ENCODE peak calls at places on chromosomes 12 and 14, in seven cellular contexts. F is heart right ventricle, U is fibroblast of lung, M is psoas muscle, T is epithelial cell of esophagus, E is colonic mucosa, B is foreskin fibroblast. O is an unnamed sample.

GRCh38 chr12:9869307-9870161 is at the start of gene CLEC2B:
- DNase-seq in F (peak), U (peak), M (no peak), T (peak), E (no peak), B (peak), O (peak)

GRCh38 chr12:90974286-90974685 is 19.3 kb upstream of the CCER1 start:
- DNase-seq in F (no peak), U (no peak), M (no peak), T (peak), E (no peak), B (peak), O (no peak)

GRCh38 chr14:23320584-23321571 is at the start of gene PABPN1:
- DNase-seq in F (peak), U (peak), M (peak), T (peak), E (peak), B (peak), O (peak)

GRCh38 chr12:50132505-50133135 is 20.6 kb downstream of the COX14 start:
- DNase-seq in F (no peak), U (no peak), M (no peak), T (peak), E (no peak), B (no peak), O (peak)

GRCh38 chr12:69298947-69299346 is 49.2 kb upstream of the LYZ start:
- DNase-seq in F (no peak), U (no peak), M (no peak), T (peak), E (no peak), B (no peak), O (no peak)

GRCh38 chr14:30607156-30607780 is 14.9 kb upstream of the SCFD1 start:
- DNase-seq in F (no peak), U (no peak), M (no peak), T (peak), E (no peak), B (no peak), O (no peak)

GRCh38 chr12:41108032-41108431 is 80.1 kb upstream of the PDZRN4 start:
- DNase-seq in F (no peak), U (no peak), M (no peak), T (no peak), E (no peak), B (no peak), O (no peak)

GRCh38 chr14:104389326-104390220 is 190.0 kb upstream of the C14orf180 start:
- DNase-seq in F (no peak), U (no peak), M (peak), T (no peak), E (no peak), B (no peak), O (peak)

GRCh38 chr12:42270596-42270995 is 32.5 kb upstream of the YAF2 start:
- DNase-seq in F (no peak), U (no peak), M (no peak), T (no peak), E (no peak), B (peak), O (no peak)

GRCh38 chr14:76810953-76811400 is 1.7 kb downstream of the ANGEL1 start:
- DNase-seq in F (no peak), U (peak), M (no peak), T (peak), E (peak), B (peak), O (peak)

GRCh38 chr14:91105673-91106072 is 8.2 kb upstream of the DGLUCY start:
- DNase-seq in F (no peak), U (peak), M (no peak), T (peak), E (no peak), B (no peak), O (no peak)

GRCh38 chr12:60421741-60422140 is 825.9 kb downstream of the SLC16A7 start:
- DNase-seq in F (no peak), U (peak), M (no peak), T (peak), E (no peak), B (peak), O (no peak)

GRCh38 chr12:57795354-57795753 is 12.8 kb downstream of the TSFM start:
- DNase-seq in F (no peak), U (no peak), M (no peak), T (peak), E (no peak), B (no peak), O (no peak)

GRCh38 chr14:79011091-79011919 is 841.1 kb downstream of the NRXN3 start:
- DNase-seq in F (no peak), U (peak), M (no peak), T (peak), E (peak), B (peak), O (peak)

DNA sequence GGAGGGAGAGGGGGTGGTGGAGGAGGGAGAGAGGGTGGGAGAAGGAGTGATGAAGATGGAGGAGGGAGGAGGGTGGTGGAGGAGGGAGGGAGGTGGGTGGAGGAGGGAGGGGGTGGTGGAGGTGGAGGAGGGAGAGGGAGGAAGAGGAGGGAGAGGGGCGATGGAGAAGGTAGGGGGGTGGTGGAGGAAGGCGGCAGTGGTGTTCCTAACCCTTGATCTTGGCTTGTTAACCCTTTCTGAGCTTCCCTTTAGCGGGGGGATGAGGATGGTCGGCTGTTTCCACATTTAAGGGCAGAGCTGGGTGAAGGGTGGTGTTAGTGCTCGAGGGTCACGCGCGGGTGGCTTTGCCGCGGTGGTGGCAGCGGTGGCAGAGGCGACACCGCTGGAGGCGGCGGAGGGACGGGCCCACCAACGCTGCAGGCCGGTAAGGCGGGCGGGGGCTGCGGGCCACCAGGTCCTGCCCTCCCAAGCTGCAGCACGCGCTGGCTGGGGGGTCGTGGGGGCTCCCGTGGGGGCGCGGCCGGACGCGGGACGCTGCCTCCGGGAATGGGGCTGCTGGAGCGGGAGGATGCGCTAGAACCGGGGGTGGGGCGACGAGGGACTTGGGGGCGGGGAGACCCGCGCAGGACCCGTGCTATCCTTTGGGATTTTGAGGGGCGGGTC is 156.3 kb downstream of the PTPN11 start:
- DNase-seq in F (no peak), U (no peak), M (no peak), T (no peak), E (no peak), B (no peak), O (no peak)
- H3K4me3 ChIP-seq in F (no peak), U (no peak), M (no peak), T (no peak), E (no peak), B (no peak), O (no peak)

GRCh38 chr14:21309238-21309636 is 29.4 kb downstream of the RPGRIP1 start:
- DNase-seq in F (no peak), U (no peak), M (no peak), T (no peak), E (no peak), B (no peak), O (no peak)
- TF ChIP-seq CTCF in F (no peak), U (no peak), M (no peak), T (no peak), E (no peak), B (no peak), O (no peak)

DNA sequence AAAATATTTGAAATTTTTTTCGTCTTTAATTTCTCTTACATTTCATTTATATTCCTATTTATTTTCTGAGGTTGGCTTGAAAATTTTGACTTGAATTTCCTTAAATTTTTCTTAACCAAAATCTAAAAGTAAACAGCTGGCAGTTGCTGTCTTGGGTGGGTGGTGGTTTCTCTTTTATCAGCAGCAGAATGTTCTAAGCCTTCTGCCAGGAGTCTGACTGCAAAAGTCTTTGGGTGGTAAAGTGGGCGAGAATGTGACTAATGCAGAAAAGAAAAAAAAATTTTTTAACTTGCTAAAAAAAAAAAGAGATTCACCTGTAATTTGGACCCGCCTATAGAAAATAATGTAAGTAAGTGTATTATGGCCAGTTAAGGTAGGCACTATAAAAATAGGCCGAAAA is 2.5 kb downstream of the FGFR1OP2 start:
- DNase-seq in F (no peak), U (peak), M (no peak), T (no peak), E (no peak), B (no peak), O (peak)
- H3K4me3 ChIP-seq in F (peak), U (peak), M (no peak), T (no peak), E (no peak), B (no peak), O (peak)

GRCh38 chr12:95763809-95764253 is 26.7 kb downstream of the NTN4 start:
- DNase-seq in F (peak), U (peak), M (peak), T (peak), E (peak), B (peak), O (no peak)
- TF ChIP-seq CTCF in F (no peak), U (no peak), M (no peak), T (no peak), E (no peak), B (no peak), O (no peak)

GRCh38 chr12:14884458-14884878 is 1.2 kb downstream of the MGP start:
- DNase-seq in F (peak), U (peak), M (peak), T (peak), E (peak), B (peak), O (peak)

GRCh38 chr12:14883663-14884062 is 2.0 kb downstream of the MGP start:
- DNase-seq in F (peak), U (peak), M (no peak), T (no peak), E (no peak), B (no peak), O (no peak)

GRCh38 chr12:14879222-14879933 is 6.3 kb downstream of the MGP start:
- DNase-seq in F (no peak), U (no peak), M (no peak), T (no peak), E (no peak), B (no peak), O (no peak)

GRCh38 chr12:14876833-14877232 is 8.8 kb downstream of the MGP start:
- DNase-seq in F (no peak), U (no peak), M (no peak), T (no peak), E (no peak), B (no peak), O (no peak)

DNA sequence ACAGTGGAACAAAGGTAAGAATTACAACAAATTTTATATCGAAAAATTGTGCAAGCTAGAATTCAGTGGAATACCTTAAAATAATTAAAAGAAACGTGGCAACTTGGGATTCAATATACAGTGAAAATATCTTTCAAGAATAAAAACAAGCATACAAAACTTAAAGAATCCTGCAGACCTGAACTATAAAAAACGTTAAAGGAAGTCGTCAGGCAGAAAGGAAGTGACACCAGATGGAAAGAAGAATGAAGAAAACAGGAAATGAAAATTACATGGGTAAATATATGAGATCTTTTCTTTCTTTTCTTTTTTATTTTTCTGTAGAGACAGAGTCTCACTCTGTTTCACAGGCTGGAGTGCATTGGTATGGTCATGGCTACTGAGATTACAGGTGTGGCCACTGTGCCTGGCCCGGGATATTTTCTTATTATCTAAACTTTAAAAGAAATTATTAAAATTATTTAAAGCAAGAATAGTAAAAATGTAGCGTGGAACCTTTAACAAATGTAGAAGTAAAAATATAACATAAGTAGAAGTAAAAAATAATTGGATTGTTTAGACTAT is 4.7 kb downstream of the MGP start:
- DNase-seq in F (no peak), U (no peak), M (no peak), T (no peak), E (no peak), B (no peak), O (no peak)
- H3K4me3 ChIP-seq in F (no peak), U (no peak), M (no peak), T (no peak), E (no peak), B (no peak), O (no peak)

DNA sequence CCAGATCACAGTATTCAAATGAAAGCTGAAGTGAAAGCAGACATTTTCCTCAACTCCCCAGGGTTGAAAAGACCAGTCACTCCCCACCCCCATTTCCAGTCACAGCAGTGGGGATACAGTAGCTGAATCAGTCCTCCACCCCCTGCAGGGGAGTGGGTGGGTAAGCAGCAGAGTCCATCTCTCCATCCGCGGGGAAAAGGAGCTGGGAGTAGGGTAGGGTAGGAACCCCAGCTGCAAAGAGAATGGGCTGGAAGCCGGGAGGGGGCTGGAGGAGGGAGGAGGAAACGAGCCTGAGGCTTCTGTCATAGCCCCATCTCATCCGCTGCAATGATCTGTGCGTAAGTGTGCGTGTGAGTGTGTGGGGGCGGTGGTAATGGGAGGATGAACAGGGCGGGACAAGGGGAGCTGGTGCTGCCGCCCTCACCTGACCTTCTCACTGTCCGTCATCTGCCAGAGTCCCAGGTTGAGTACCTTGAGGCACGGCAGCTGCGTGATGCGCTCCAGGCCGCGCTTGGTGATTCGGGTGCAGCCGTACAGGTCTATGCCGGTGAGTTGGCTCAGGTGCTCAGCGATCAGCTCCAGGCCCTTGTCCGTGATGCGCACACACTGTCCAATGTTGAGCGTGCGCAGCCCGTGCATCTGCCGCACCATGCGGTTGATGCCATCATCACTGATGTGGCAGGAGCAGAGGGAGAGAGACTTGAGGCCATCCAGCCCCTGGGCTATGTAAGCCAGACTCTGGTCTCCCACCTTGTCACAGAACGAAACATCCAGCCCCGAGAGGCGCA is 1.7 kb downstream of the FBXL14 start:
- DNase-seq in F (peak), U (peak), M (peak), T (peak), E (peak), B (peak), O (peak)
- TF ChIP-seq CTCF in F (no peak), U (peak), M (no peak), T (no peak), E (no peak), B (peak), O (no peak)

DNA sequence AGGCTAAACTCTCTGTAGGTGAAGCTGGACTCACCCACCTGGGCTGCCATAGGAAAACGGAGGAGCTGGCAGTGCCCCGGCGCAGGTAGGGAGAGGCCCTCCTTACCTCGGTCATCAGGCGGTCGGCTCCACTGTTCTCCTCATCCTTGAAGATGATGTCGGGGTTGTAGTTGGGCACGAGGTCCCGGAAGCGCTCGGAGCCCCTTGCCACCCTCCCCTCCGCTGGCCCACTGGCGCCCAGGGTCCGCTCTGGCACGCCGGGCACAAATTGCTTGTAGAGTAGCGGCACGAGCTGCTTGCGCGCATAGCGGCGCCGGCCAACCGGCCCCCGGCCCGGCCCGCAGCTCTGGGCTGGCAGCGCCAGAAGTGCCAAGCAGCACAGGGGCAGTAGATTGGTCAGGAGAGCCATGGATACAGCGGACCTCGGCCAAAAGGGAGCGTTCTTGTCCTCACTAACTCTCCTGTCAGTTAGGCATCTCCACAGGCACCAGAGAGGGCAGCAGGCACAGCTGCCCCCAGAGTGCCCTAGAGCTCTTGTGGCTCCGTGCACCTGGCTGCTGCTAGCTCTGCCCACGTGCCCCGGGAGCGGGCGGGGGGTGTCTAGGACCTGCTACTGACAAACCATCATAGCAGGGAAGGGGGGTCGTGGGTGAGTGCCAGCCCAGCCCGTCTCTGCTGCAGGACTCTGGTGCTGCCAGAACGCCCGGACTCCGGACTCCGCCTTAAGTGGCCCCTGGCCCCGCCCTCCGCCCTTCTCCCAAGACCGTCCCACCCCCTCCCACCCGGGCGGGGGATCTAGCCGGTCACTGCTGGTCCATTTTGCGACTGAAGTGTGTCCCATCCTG is at the start of gene DHH:
- DNase-seq in F (peak), U (no peak), M (peak), T (no peak), E (no peak), B (no peak), O (no peak)
- H3K4me3 ChIP-seq in F (peak), U (no peak), M (peak), T (no peak), E (no peak), B (no peak), O (no peak)

GRCh38 chr12:11813422-11813813 is 163.9 kb downstream of the ETV6 start:
- DNase-seq in F (no peak), U (no peak), M (no peak), T (no peak), E (no peak), B (no peak), O (no peak)

GRCh38 chr12:11810962-11811361 is 161.5 kb downstream of the ETV6 start:
- DNase-seq in F (no peak), U (no peak), M (no peak), T (no peak), E (no peak), B (no peak), O (peak)

GRCh38 chr12:11815397-11815796 is 165.9 kb downstream of the ETV6 start:
- DNase-seq in F (no peak), U (no peak), M (no peak), T (peak), E (no peak), B (no peak), O (no peak)

GRCh38 chr12:11814362-11814761 is 164.9 kb downstream of the ETV6 start:
- DNase-seq in F (no peak), U (peak), M (no peak), T (peak), E (no peak), B (peak), O (no peak)

GRCh38 chr12:11812558-11813421 is 163.3 kb downstream of the ETV6 start:
- DNase-seq in F (peak), U (no peak), M (no peak), T (peak), E (peak), B (no peak), O (peak)
- TF ChIP-seq CTCF in F (no peak), U (no peak), M (no peak), T (no peak), E (no peak), B (no peak), O (peak)

DNA sequence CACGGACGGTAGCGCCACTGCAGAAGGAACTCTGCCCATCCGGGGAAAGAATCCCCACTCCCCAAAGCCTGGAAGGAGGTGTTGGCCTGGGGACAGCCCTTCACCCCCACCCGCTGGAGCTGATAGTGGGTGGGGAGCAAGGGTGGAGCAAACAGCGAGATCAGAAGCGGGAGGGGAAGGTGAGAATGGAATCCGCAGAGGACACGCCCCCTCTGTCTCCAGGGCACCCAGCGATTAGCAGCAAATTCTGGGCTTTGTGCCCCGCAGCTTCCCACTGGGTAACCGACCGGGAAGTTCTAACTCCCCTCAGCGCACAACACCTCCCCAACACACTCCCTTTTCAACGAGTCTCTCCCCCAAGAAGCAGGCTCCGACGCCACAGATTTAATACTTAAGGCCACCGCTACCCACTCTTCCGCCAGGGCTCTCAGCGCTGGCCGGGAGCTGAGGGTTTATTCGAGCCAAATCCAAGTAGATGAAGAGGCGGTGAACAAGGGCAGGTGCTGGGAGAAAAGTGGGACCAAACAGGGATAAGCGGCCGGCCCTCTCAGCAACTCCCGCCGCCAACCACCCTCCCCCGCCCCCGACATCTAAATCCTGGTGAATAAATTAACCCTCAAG is 1.3 kb downstream of the SLC25A29 start:
- DNase-seq in F (peak), U (no peak), M (no peak), T (peak), E (peak), B (peak), O (no peak)
- H3K4me3 ChIP-seq in F (peak), U (peak), M (peak), T (peak), E (peak), B (peak), O (peak)